ENCODE peak calls at places on chromosome 14, in nine cellular contexts. C, R, W, Z, M, U, X, F and J are unnamed samples.

GRCh38 chr14:54108481-54109471 is 152.2 kb upstream of the BMP4 start:
- DNase-seq in C (peak; percentile 31), R (peak; percentile 53), W (peak; percentile 63), Z (no peak), M (no peak), U (no peak), X (peak; percentile 97), F (no peak), J (no peak)

GRCh38 chr14:90717916-90718315 is 98.3 kb downstream of the TTC7B start:
- DNase-seq in C (no peak), R (peak; percentile 53), W (peak; percentile 89), Z (no peak), M (no peak), U (no peak), X (peak; percentile 90), F (no peak), J (no peak)

GRCh38 chr14:71165121-71165574 is 257.9 kb downstream of the PCNX1 start:
- DNase-seq in C (no peak), R (no peak), W (peak; percentile 34), Z (no peak), M (peak; percentile 73), U (no peak), X (no peak), F (no peak), J (no peak)

GRCh38 chr14:72024043-72024407 is 91.8 kb downstream of the RGS6 start:
- DNase-seq in C (no peak), R (peak; percentile 35), W (peak; percentile 2), Z (peak; percentile 64), M (no peak), U (no peak), X (peak; percentile 3), F (peak; percentile 60), J (no peak)

GRCh38 chr14:83395321-83395720 is 1861.7 kb upstream of the SEL1L start:
- DNase-seq in C (no peak), R (no peak), W (no peak), Z (no peak), M (no peak), U (no peak), X (no peak), F (no peak), J (no peak)

GRCh38 chr14:51521764-51522163 is 129.9 kb upstream of the FRMD6 start:
- DNase-seq in C (no peak), R (peak; percentile 89), W (peak; percentile 87), Z (no peak), M (no peak), U (no peak), X (peak; percentile 84), F (no peak), J (no peak)

GRCh38 chr14:48398675-48399282 is 723.4 kb upstream of the MDGA2 start:
- DNase-seq in C (no peak), R (peak; percentile 44), W (peak; percentile 11), Z (peak; percentile 62), M (no peak), U (no peak), X (peak; percentile 36), F (no peak), J (no peak)

GRCh38 chr14:86038401-86038985 is 508.5 kb downstream of the FLRT2 start:
- DNase-seq in C (peak; percentile 15), R (peak; percentile 65), W (peak; percentile 39), Z (peak; percentile 72), M (peak; percentile 75), U (no peak), X (peak; percentile 49), F (no peak), J (no peak)

GRCh38 chr14:35258420-35258819 is 33.8 kb upstream of the PSMA6 start:
- DNase-seq in C (no peak), R (no peak), W (no peak), Z (no peak), M (no peak), U (no peak), X (no peak), F (no peak), J (no peak)

GRCh38 chr14:37591941-37592287 is 3.1 kb downstream of the FOXA1 start:
- DNase-seq in C (no peak), R (no peak), W (no peak), Z (no peak), M (no peak), U (peak; percentile 79), X (no peak), F (no peak), J (no peak)

GRCh38 chr14:100203962-100204834 is 34.7 kb upstream of the YY1 start:
- DNase-seq in C (no peak), R (no peak), W (no peak), Z (no peak), M (no peak), U (no peak), X (no peak), F (no peak), J (no peak)

GRCh38 chr14:51014086-51014485 is 69.8 kb upstream of the PYGL start:
- DNase-seq in C (peak; percentile 32), R (peak; percentile 88), W (peak; percentile 87), Z (peak; percentile 62), M (no peak), U (no peak), X (peak; percentile 84), F (no peak), J (no peak)

GRCh38 chr14:37819155-37820015 is 224.0 kb downstream of the TTC6 start:
- DNase-seq in C (peak; percentile 1), R (peak; percentile 40), W (peak; percentile 73), Z (no peak), M (no peak), U (no peak), X (peak; percentile 71), F (no peak), J (no peak)

GRCh38 chr14:105026789-105027563 is 6.1 kb upstream of the CDCA4 start:
- DNase-seq in C (no peak), R (peak; percentile 80), W (peak; percentile 44), Z (peak; percentile 38), M (no peak), U (no peak), X (peak; percentile 66), F (no peak), J (no peak)

GRCh38 chr14:74549588-74549987 is 56.0 kb downstream of the ISCA2 start:
- DNase-seq in C (no peak), R (peak; percentile 22), W (peak; percentile 34), Z (no peak), M (peak; percentile 58), U (peak; percentile 64), X (no peak), F (no peak), J (no peak)

GRCh38 chr14:71472281-71472960 is 459.8 kb upstream of the RGS6 start:
- DNase-seq in C (peak; percentile 45), R (peak; percentile 35), W (peak; percentile 72), Z (no peak), M (no peak), U (no peak), X (no peak), F (no peak), J (no peak)

GRCh38 chr14:95033851-95034622 is 123.3 kb downstream of the DICER1 start:
- DNase-seq in C (no peak), R (no peak), W (no peak), Z (no peak), M (no peak), U (no peak), X (no peak), F (no peak), J (peak; percentile 40)

DNA sequence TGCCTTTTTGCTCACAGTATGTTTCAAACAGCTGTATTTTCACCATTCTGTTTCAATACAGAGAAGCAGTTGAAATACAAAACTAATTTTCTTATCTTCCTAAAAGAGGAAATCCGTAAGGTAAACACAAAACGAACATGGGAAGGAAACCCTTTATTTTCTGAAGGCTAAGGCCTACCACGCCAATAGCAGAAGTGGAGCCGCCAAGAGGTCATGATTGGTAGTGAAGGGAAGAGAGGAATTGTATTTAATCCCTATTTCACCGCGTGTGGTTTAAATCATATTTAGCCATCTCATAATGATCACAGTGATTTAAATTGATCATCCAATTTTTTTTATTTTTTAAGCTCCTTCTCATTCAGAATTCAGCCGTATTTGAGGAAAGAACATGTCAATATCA is 398.2 kb downstream of the PRKD1 start:
- DNase-seq in C (no peak), R (peak; percentile 28), W (no peak), Z (peak; percentile 60), M (no peak), U (no peak), X (peak; percentile 7), F (no peak), J (no peak)
- TF ChIP-seq CTCF in C (no peak), R (peak; percentile 67), W (peak; percentile 40), Z (peak; percentile 62), M (peak; percentile 37), U (peak; percentile 53), X (peak; percentile 58), F (peak; percentile 10), J (peak; percentile 74)

DNA sequence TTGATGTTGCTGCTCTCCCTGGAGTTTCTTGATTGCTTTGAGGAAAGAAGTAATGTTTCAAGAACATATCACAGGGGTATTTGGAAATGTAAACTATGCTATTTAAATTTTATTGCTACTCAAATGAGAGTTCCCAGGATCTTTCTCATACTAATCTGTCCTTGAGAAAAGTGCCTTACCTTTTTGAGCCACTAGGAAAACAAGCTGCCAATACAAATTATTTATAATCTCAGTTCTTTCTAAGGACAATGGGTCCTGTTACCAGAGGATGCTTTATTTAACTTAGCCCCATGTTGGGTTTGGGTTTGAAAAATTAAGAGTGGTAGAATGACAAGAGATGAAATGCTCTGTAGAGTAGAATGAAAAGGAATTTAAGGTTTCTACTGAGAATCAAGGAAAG is 258.2 kb upstream of the PRKD1 start:
- DNase-seq in C (no peak), R (no peak), W (no peak), Z (no peak), M (no peak), U (no peak), X (no peak), F (no peak), J (no peak)
- TF ChIP-seq CTCF in C (no peak), R (peak; percentile 19), W (peak; percentile 9), Z (peak; percentile 17), M (no peak), U (peak; percentile 29), X (peak; percentile 10), F (no peak), J (peak; percentile 63)

DNA sequence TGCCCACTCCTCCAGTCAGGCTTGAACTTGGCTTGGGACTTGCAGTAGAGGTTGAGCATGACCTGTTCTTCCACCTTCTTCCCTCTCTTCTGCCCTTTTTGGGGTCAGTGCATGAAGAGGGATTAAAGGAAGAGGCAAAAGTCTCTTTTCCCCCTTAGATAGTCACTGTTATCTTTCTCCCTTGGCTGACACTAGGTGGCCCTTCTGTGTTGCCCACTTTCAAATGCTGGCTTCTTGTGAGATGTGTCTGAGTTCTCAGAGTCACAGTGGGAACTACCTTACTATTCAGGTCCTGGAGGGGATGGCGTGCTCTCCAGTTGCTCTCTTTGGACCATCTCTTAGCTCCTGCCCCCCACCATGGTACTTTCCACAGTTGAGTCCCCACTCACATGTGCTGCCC is 73.6 kb downstream of the GPR65 start:
- DNase-seq in C (no peak), R (no peak), W (no peak), Z (no peak), M (no peak), U (no peak), X (no peak), F (no peak), J (no peak)
- TF ChIP-seq CTCF in C (no peak), R (no peak), W (no peak), Z (no peak), M (no peak), U (no peak), X (no peak), F (no peak), J (no peak)

GRCh38 chr14:27587103-27587502 is 989.3 kb upstream of the NOVA1 start:
- DNase-seq in C (no peak), R (no peak), W (no peak), Z (no peak), M (no peak), U (no peak), X (no peak), F (no peak), J (no peak)
- TF ChIP-seq CTCF in C (no peak), R (no peak), W (no peak), Z (peak; percentile 11), M (no peak), U (no peak), X (no peak), F (no peak), J (peak; percentile 62)